ENCODE peak calls at places on chromosomes 16 and 17, in ten cellular contexts. H, N, J, R, O, L, M, T, S and E are unnamed samples.

GRCh38 chr17:46151762-46152161 is 41.5 kb downstream of the KANSL1 start:
- DNase-seq in H (no peak), O (no peak), J (no peak), T (no peak), N (peak), S (no peak), M (no peak), L (no peak), R (no peak), E (no peak)

GRCh38 chr17:67365762-67366192 is 600 bp downstream of the PSMD12 start:
- DNase-seq in L (no peak), T (no peak), R (no peak), H (no peak), S (no peak), M (peak), O (no peak), J (no peak), N (peak), E (peak)

GRCh38 chr17:53129863-53130262 is 692.9 kb upstream of the KIF2B start:
- DNase-seq in J (no peak), T (no peak), S (no peak), O (no peak), N (no peak), H (no peak), M (no peak), L (no peak), R (no peak), E (no peak)

GRCh38 chr16:81266680-81267095 is 28.2 kb downstream of the BCO1 start:
- DNase-seq in H (no peak), S (peak), J (no peak), L (no peak), N (peak), T (no peak), R (no peak), M (no peak), O (no peak), E (no peak)

GRCh38 chr16:1183235-1183907 is 30.5 kb downstream of the CACNA1H start:
- DNase-seq in J (no peak), M (peak), H (peak), S (no peak), L (peak), O (peak), T (no peak), N (peak), R (no peak), E (peak)

GRCh38 chr17:69335018-69335417 is 8.1 kb upstream of the ABCA5 start:
- DNase-seq in J (no peak), R (no peak), T (peak), N (peak), O (no peak), L (no peak), S (no peak), M (peak), H (no peak), E (no peak)

GRCh38 chr16:84559311-84559932 is 55.0 kb upstream of the MEAK7 start:
- DNase-seq in R (no peak), J (no peak), S (no peak), M (no peak), L (no peak), N (no peak), O (peak), T (no peak), H (no peak), E (no peak)

GRCh38 chr16:15919331-15919730 is 30.1 kb upstream of the ABCC1 start:
- DNase-seq in T (no peak), J (no peak), S (no peak), R (no peak), N (no peak), M (peak), O (no peak), H (no peak), L (no peak), E (no peak)

GRCh38 chr16:28321700-28322411 is 29.5 kb downstream of the SBK1 start:
- DNase-seq in O (no peak), T (peak), L (no peak), S (no peak), J (peak), R (no peak), N (peak), M (peak), H (peak), E (peak)

GRCh38 chr17:42061641-42062487 is 11.5 kb upstream of the C17orf113 start:
- DNase-seq in T (no peak), R (no peak), S (no peak), M (no peak), O (no peak), J (no peak), L (no peak), H (no peak), N (no peak), E (no peak)

GRCh38 chr17:1487939-1488825 is 4.3 kb downstream of the MYO1C start:
- DNase-seq in M (peak), T (no peak), S (peak), H (peak), J (peak), O (peak), N (peak), R (no peak), L (peak), E (peak)

GRCh38 chr16:85752511-85753420 is 1.9 kb upstream of the C16orf74 start:
- DNase-seq in N (peak), H (peak), S (peak), T (no peak), O (no peak), R (no peak), M (no peak), L (no peak), J (peak), E (peak)

GRCh38 chr17:5950871-5951270 is 119.3 kb upstream of the WSCD1 start:
- DNase-seq in J (no peak), T (no peak), N (no peak), O (no peak), L (no peak), H (peak), S (no peak), R (no peak), M (no peak), E (no peak)

GRCh38 chr16:50467943-50468748 is 80.0 kb upstream of the NKD1 start:
- DNase-seq in O (no peak), T (no peak), N (peak), H (peak), S (peak), J (peak), R (no peak), L (no peak), M (peak), E (peak)

GRCh38 chr16:24854607-24855171 is 8.9 kb downstream of the SLC5A11 start:
- DNase-seq in S (no peak), O (no peak), J (no peak), L (no peak), M (no peak), H (no peak), T (no peak), R (no peak), N (no peak), E (no peak)
- H3K27ac ChIP-seq in S (no peak), O (no peak), J (no peak), L (no peak), M (no peak), H (no peak), T (no peak), R (no peak), N (no peak), E (no peak)

DNA sequence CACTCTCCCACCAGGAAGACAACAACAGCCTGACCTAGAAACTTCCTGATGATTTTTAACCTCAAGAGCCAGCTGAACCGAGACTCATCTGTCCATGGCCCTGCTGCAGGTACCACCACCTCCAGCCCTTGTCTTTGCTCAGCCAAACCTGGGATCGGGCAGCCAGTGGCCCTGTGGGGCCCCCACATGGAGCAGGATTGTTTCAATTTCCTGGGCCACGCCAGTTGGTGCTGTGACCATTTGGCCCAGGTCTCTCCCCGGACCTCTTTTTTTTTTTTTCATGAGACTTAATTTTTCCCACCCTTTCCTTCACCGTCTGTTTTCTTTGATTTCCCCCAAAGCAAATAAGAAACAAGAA is 8.3 kb upstream of the HOXB2 start:
- DNase-seq in M (no peak), H (no peak), O (no peak), N (no peak), R (no peak), J (no peak), T (no peak), S (no peak), L (no peak), E (no peak)
- H3K27ac ChIP-seq in M (no peak), H (no peak), O (no peak), N (peak), R (no peak), J (no peak), T (no peak), S (peak), L (no peak), E (no peak)

GRCh38 chr17:3877220-3877619 is 15.6 kb downstream of the CAMKK1 start:
- DNase-seq in J (no peak), O (no peak), H (no peak), T (no peak), S (no peak), N (no peak), R (no peak), M (no peak), L (no peak), E (no peak)
- H3K27ac ChIP-seq in J (no peak), O (peak), H (no peak), T (no peak), S (no peak), N (no peak), R (no peak), M (no peak), L (no peak), E (no peak)

DNA sequence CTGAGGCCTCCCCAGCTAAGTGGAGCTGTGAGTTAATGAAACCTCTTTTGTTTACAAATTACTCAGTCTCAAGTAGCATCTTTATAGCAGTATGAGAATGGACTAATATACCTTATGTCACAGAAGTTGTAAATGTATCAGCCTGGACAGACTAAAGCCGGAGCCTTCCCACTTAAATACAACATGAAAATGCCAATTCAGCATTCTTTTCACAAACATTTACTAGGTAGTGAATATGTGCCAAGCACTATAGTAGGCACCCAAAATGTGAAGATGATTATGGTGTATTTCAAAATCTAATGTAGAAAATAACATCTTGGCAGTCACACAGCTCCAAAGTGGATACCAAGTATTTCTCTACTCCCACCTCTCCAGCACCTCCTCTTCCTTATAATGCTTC is 693.0 kb downstream of the KCNJ2 start:
- DNase-seq in R (no peak), J (no peak), N (no peak), L (no peak), T (no peak), S (no peak), M (no peak), O (no peak), H (no peak), E (no peak)
- H3K27ac ChIP-seq in R (no peak), J (no peak), N (no peak), L (no peak), T (no peak), S (no peak), M (no peak), O (no peak), H (no peak), E (no peak)

DNA sequence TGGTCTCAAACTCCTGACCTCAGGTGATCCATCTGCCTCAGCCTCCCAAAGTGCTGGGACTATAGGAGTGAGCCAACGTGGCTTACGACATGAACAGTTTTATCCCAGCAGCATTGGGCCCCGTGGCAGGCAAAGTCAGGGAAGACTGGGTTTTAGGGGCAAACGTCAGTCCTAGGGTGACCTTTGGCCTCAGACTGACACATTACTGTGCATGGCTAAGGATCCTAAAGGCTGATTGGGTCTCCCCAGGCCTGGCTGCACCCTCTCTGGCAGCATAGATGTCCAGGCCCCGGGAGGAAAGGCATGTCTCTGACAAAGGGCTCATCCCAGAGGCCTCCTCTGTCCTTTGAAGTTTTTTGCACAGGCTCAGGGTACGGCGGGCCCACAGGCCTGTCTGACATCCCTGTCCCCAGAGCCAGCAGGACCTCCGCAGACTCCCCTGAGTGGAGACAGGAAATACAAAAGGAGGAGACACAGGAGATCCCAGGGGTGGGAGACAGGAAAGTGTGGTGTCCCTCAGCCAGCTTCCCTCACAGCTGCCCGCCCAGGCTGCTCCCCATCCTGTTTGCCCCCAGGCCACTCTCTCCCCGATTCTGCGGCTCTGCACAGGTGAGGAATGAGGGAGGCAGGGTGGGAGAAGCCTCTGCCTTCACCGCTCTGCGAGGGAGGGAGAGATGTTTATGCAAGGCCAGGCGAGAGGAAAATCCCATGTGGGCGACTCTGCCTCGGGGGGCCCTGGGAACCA is 54.5 kb upstream of the MTSS2 start:
- DNase-seq in R (no peak), O (no peak), N (no peak), J (no peak), S (no peak), M (no peak), L (no peak), H (no peak), T (no peak), E (no peak)
- H3K27ac ChIP-seq in R (no peak), O (no peak), N (peak), J (no peak), S (peak), M (peak), L (no peak), H (no peak), T (no peak), E (peak)

DNA sequence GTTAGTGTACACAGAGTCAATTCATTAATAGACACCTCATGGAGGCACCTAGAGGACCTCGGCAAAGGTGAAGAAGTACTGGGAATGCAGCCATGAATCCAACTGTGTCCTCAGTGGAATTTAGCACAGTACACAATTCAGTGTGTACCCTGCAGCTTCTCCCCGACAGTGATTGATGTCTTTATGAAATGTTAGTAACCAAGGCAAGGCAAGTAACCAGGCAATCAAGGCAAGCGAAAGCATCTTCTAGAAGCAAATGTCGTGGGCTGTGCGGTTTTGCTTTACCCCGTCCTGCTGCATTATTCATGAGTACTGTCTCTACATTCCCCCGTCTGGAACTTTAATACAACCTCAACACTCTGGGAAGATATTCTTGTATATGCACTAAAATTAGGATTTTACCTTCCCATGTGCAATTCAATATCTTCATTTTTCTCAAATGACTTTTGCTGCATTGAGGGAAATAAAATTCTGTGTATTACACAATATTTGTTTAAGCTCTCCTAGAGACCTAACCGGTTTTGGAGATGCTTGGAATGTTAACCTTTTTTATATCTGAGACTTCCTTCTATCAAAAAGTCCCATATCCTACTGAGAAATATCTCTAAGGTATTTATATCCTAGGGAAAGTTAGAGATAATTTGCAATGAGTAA is 52.1 kb upstream of the ADORA2B start:
- DNase-seq in J (no peak), L (no peak), O (no peak), R (no peak), M (no peak), N (peak), H (no peak), S (no peak), T (no peak), E (peak)
- H3K27ac ChIP-seq in J (no peak), L (no peak), O (no peak), R (no peak), M (no peak), N (no peak), H (no peak), S (peak), T (no peak), E (peak)